ENCODE peak calls at places on chromosomes 4 and X, in five cellular contexts. A is KBM-7; Q is activated CD4-positive, alpha-beta T cell treated with anti-CD3 and anti-CD28 coated beads, Interleukin-2, amount 50 U/mL, for 1 hour; D is AG04450; R is posterior cingulate gyrus. O is an unnamed sample.

GRCh38 chr4:52659722-52660261 is 691 bp upstream of the USP46 start:
- DNase-seq in Q (peak; percentile 4), D (no peak), R (peak; percentile 55), A (peak; percentile 48), O (peak; percentile 65)

GRCh38 chr4:73704314-73705055 is 35.9 kb upstream of the CXCL8 start:
- DNase-seq in A (peak; percentile 77), Q (no peak), D (peak; percentile 95), R (no peak), O (no peak)

GRCh38 chrX:25968920-25969319 is 169.2 kb upstream of the MAGEB18 start:
- DNase-seq in R (no peak), D (peak; percentile 1), Q (no peak), A (peak; percentile 51), O (no peak)

GRCh38 chrX:5632061-5632614 is 596.5 kb downstream of the NLGN4X start:
- DNase-seq in A (no peak), R (no peak), Q (no peak), D (no peak), O (no peak)

GRCh38 chr4:102447413-102447812 is 53.7 kb upstream of the NFKB1 start:
- DNase-seq in Q (no peak), A (no peak), D (no peak), R (no peak), O (no peak)

GRCh38 chr4:10099521-10100325 is 16.9 kb downstream of the WDR1 start:
- DNase-seq in Q (no peak), D (no peak), R (peak; percentile 44), A (no peak), O (peak; percentile 63)

GRCh38 chr4:83011779-83012630 is 1.4 kb upstream of the LIN54 start:
- DNase-seq in R (peak; percentile 20), Q (peak; percentile 7), D (no peak), A (peak; percentile 53), O (peak; percentile 45)

GRCh38 chrX:47697171-47697570 is 38.2 kb upstream of the UXT start:
- DNase-seq in R (no peak), Q (no peak), A (no peak), D (no peak), O (no peak)

GRCh38 chr4:46508216-46508615 is 118.3 kb upstream of the GABRA2 start:
- DNase-seq in A (no peak), Q (no peak), D (no peak), R (no peak), O (no peak)

O was measured in head of caudate nucleus.